ENCODE peak calls at places on chromosomes 3 and 15, in eight cellular contexts. J, B, A, U, W, Y, P and T are unnamed samples.

GRCh38 chr3:118332699-118333098 is 701.9 kb downstream of the IGSF11 start:
- DNase-seq in W (no peak), J (no peak), U (no peak), Y (no peak), A (no peak), P (no peak), B (no peak), T (no peak)

GRCh38 chr3:99648091-99648490 is 9.7 kb downstream of the COL8A1 start:
- DNase-seq in B (no peak), Y (peak; percentile 69), P (peak; percentile 74), U (peak; percentile 56), W (no peak), J (peak; percentile 87), A (no peak), T (peak; percentile 94)

GRCh38 chr3:123089611-123090301 is 22.9 kb downstream of the PDIA5 start:
- DNase-seq in W (no peak), A (no peak), Y (peak; percentile 50), P (no peak), B (peak; percentile 38), J (peak; percentile 55), U (no peak), T (no peak)

GRCh38 chr15:74520407-74520806 is 20.6 kb upstream of the ARID3B start:
- DNase-seq in Y (no peak), J (no peak), B (no peak), P (no peak), A (no peak), W (no peak), U (no peak), T (no peak)

GRCh38 chr3:126308394-126309125 is 48.6 kb downstream of the KLF15 start:
- DNase-seq in W (no peak), J (no peak), P (no peak), A (peak; percentile 30), U (no peak), B (no peak), Y (no peak), T (no peak)

GRCh38 chr15:25088261-25088790 is 133.5 kb downstream of the SNRPN start:
- DNase-seq in W (no peak), A (no peak), B (no peak), P (no peak), U (no peak), J (no peak), Y (no peak), T (no peak)

GRCh38 chr15:40305281-40305680 is 2.5 kb downstream of the PLCB2 start:
- DNase-seq in W (no peak), J (no peak), U (no peak), P (no peak), B (no peak), Y (no peak), A (no peak), T (no peak)

GRCh38 chr3:6994081-6994668 is 133.3 kb downstream of the GRM7 start:
- DNase-seq in P (no peak), Y (peak; percentile 23), A (peak; percentile 16), B (no peak), U (peak; percentile 4), W (peak; percentile 1), J (no peak), T (peak; percentile 11)

GRCh38 chr3:100289339-100289738 is 28.5 kb downstream of the TBC1D23 start:
- DNase-seq in U (no peak), Y (peak; percentile 18), J (peak; percentile 22), B (no peak), P (no peak), A (no peak), W (no peak), T (no peak)

GRCh38 chr3:12954891-12955650 is 113.7 kb upstream of the RPL32 start:
- DNase-seq in U (no peak), A (no peak), J (peak; percentile 78), B (no peak), P (peak; percentile 12), Y (peak; percentile 29), W (no peak), T (no peak)

GRCh38 chr3:27253831-27254230 is 115.4 kb downstream of the NEK10 start:
- DNase-seq in B (peak; percentile 68), P (peak; percentile 76), U (peak; percentile 13), A (peak; percentile 78), W (peak; percentile 51), Y (peak; percentile 45), J (peak; percentile 58), T (peak; percentile 81)

GRCh38 chr15:63323798-63324651 is 46.6 kb downstream of the APH1B start:
- DNase-seq in W (no peak), Y (peak; percentile 25), A (no peak), P (no peak), B (no peak), J (peak; percentile 67), U (no peak), T (no peak)

GRCh38 chr3:195806211-195806915 is 5.4 kb downstream of the MUC4 start:
- DNase-seq in A (peak; percentile 96), B (peak; percentile 74), W (no peak), Y (no peak), P (no peak), U (no peak), J (no peak), T (no peak)

GRCh38 chr3:42721690-42722089 is 19.1 kb upstream of the HHATL start:
- DNase-seq in P (no peak), Y (no peak), U (no peak), B (no peak), J (no peak), A (no peak), W (no peak), T (no peak)

GRCh38 chr3:43921056-43921455 is 230.3 kb downstream of the ABHD5 start:
- DNase-seq in B (no peak), A (peak; percentile 55), Y (no peak), W (no peak), J (no peak), P (no peak), U (no peak), T (no peak)

GRCh38 chr15:85688703-85689102 is 106.0 kb downstream of the KLHL25 start:
- DNase-seq in U (no peak), Y (no peak), P (no peak), J (no peak), A (no peak), B (no peak), W (no peak), T (no peak)

GRCh38 chr3:155323063-155323666 is 29.7 kb upstream of the STRIT1 start:
- DNase-seq in B (peak; percentile 80), J (peak; percentile 82), W (peak; percentile 68), A (peak; percentile 90), U (peak; percentile 49), P (peak; percentile 51), Y (peak; percentile 62), T (peak; percentile 86)

GRCh38 chr3:135809038-135809437 is 156.5 kb upstream of the PPP2R3A start:
- DNase-seq in J (no peak), P (no peak), W (no peak), B (no peak), A (no peak), U (no peak), Y (no peak), T (no peak)

DNA sequence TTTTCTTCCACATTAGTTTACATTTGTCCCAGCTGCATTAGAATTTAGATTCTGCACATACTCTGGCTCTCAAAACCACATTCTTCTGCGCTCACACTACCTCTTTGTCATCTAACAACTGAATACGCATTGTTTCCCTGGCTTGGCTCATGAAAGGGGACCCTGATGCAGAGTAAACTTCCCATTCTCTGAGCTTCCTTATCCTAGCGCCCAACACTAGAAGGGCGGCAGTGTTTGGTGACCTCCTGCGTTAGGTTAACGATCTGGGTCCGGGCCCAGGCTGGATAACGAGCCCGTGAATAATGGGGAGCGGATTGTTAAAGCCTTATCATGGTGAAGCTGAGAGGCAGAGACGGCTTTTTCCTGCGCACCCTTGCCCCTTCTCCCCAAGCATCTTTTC is 63.9 kb downstream of the ETV5 start:
- DNase-seq in A (peak; percentile 41), W (no peak), U (peak; percentile 50), P (no peak), Y (peak; percentile 62), B (peak; percentile 88), J (no peak), T (no peak)
- H3K27ac ChIP-seq in A (peak overlapping the region; percentile 41), W (no peak overlapping the region), U (no peak overlapping the region), P (no peak overlapping the region), Y (no peak overlapping the region), B (peak overlapping the region; percentile 83), J (no peak overlapping the region), T (no peak overlapping the region)

DNA sequence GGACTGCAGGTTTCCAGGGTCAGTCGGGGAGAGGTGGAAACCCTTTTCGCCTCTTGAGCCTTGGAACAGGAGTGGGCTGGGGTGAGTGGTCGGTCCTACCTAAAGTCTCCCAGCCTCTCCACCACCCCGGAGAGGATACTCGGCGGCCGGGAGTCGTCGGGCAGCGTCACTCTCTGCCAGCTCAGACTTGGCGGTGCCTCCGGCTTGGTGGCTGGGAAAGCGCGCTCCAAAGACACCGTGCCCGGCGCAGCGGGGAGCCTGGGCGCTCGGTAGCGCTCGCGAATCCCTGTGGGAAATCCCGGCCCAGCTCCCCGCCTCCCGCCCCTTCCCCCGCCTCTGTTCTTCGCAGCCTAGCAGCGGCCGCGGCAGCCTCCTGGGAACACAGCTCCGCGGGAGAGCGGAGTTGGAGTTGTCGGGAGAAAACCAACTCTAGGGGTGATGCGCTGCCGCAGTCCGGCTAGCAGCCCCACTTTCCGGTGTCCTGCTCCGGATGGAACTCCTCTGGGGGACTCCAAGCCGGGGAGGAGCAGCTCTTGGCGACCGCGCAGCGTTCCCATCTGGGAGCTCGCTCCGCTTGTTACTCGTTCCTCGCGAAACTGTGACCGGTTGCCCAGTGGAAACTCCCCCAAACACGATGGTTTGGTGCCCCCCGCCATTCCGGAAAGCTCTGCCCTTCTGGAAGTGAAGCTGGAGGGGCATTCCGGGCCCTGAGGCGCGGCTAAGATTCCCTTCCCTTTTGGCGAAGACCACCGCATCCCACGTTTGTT is 1.4 kb downstream of the EPHB1 start:
- DNase-seq in Y (peak; percentile 28), P (peak; percentile 7), J (peak; percentile 50), W (no peak), U (peak; percentile 4), B (peak; percentile 81), A (peak; percentile 68), T (peak; percentile 1)
- TF ChIP-seq EZH2 in Y (no peak), P (peak; percentile 70), J (peak; percentile 68), W (no peak), U (peak; percentile 57), B (peak; percentile 54), A (peak; percentile 70), T (no peak)

GRCh38 chr15:97504031-97504430 is 456.5 kb upstream of the ARRDC4 start:
- DNase-seq in W (no peak), U (peak; percentile 56), P (peak; percentile 54), A (no peak), B (no peak), J (no peak), Y (peak; percentile 64), T (peak; percentile 32)
- H2AFZ ChIP-seq in W (no peak overlapping the region), U (no peak overlapping the region), P (no peak overlapping the region), A (no peak overlapping the region), B (no peak overlapping the region), J (no peak overlapping the region), Y (no peak overlapping the region), T (no peak overlapping the region)

DNA sequence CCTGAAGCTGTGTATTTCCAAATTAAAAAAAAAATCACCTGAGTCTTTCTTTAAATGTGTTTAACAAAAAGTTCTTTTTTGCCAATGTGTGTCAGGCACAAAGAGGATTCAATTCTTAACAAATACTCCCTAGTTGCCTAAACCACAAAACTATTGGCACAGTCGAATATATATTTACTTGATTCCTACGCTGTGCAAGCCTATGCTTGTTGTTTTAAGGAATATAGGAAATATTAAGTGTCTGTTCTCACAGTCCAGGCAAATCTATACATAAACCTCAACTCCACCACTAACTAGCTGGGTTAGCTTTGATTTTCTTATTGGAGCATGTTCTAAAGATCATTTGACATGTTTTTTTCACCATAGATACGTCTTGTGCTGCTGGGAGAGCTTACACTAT is 571.0 kb downstream of the PYDC2 start:
- DNase-seq in A (no peak), P (peak; percentile 30), Y (no peak), J (no peak), U (no peak), B (no peak), W (no peak), T (no peak)
- H3K27ac ChIP-seq in A (no peak overlapping the region), P (no peak overlapping the region), Y (no peak overlapping the region), J (no peak overlapping the region), U (no peak overlapping the region), B (no peak overlapping the region), W (no peak overlapping the region), T (no peak overlapping the region)

GRCh38 chr3:55486857-55487375 is at the start of gene WNT5A:
- DNase-seq in P (peak; percentile 63), J (peak; percentile 72), U (peak; percentile 51), Y (peak; percentile 64), A (peak; percentile 86), W (no peak), B (peak; percentile 82), T (peak; percentile 56)
- TF ChIP-seq EZH2 in P (no peak), J (no peak), U (no peak), Y (no peak), A (no peak), W (no peak), B (no peak), T (no peak)